ENCODE peak calls at places on chromosomes 16 and 17, in five cellular contexts. Q, T, G, V and H are unnamed samples.

GRCh38 chr17:40903129-40903847 is 18.2 kb upstream of the KRT20 start:
- DNase-seq in Q (no peak), T (no peak), G (no peak), V (peak), H (no peak)

GRCh38 chr16:29146266-29146665 is 161.4 kb downstream of the LAT start:
- DNase-seq in Q (no peak), T (no peak), G (no peak), V (no peak), H (no peak)

GRCh38 chr17:81429353-81429774 is 34.1 kb downstream of the BAHCC1 start:
- DNase-seq in Q (peak), T (peak), G (no peak), V (peak), H (peak)

GRCh38 chr17:1646199-1646875 is 805 bp upstream of the SCARF1 start:
- DNase-seq in Q (no peak), T (no peak), G (no peak), V (no peak), H (no peak)

GRCh38 chr16:81319221-81319912 is 4.6 kb downstream of the GAN start:
- DNase-seq in Q (no peak), T (no peak), G (no peak), V (peak), H (no peak)

GRCh38 chr17:29376667-29377268 is 13.4 kb upstream of the TAOK1 start:
- DNase-seq in Q (no peak), T (peak), G (no peak), V (peak), H (peak)

GRCh38 chr16:86926146-86926545 is 347.8 kb downstream of the FOXL1 start:
- DNase-seq in Q (no peak), T (no peak), G (no peak), V (no peak), H (no peak)

GRCh38 chr17:55520402-55520801 is 9.2 kb upstream of the SMIM36 start:
- DNase-seq in Q (no peak), T (no peak), G (no peak), V (no peak), H (no peak)

GRCh38 chr16:89811321-89811720 is 5.1 kb downstream of the FANCA start:
- DNase-seq in Q (no peak), T (no peak), G (no peak), V (no peak), H (no peak)

GRCh38 chr17:73470369-73470768 is 158.6 kb upstream of the CDC42EP4 start:
- DNase-seq in Q (no peak), T (no peak), G (no peak), V (no peak), H (no peak)

GRCh38 chr17:59108400-59109102 is 1.9 kb upstream of the TRIM37 start:
- DNase-seq in Q (no peak), T (no peak), G (no peak), V (no peak), H (no peak)

GRCh38 chr17:7215652-7216139 is 3.9 kb downstream of the DLG4 start:
- DNase-seq in Q (no peak), T (peak), G (no peak), V (peak), H (no peak)

GRCh38 chr17:76528156-76528527 is 9.4 kb downstream of the CYGB start:
- DNase-seq in Q (no peak), T (no peak), G (no peak), V (no peak), H (peak)

GRCh38 chr16:66050991-66051390 is 315.5 kb upstream of the CDH5 start:
- DNase-seq in Q (no peak), T (no peak), G (no peak), V (no peak), H (no peak)

GRCh38 chr16:27742333-27742732 is 192.4 kb downstream of the KATNIP start:
- DNase-seq in Q (no peak), T (no peak), G (no peak), V (no peak), H (no peak)

GRCh38 chr16:938136-938535 is 32.6 kb downstream of the LMF1 start:
- DNase-seq in Q (no peak), T (no peak), G (no peak), V (no peak), H (no peak)

GRCh38 chr17:77286641-77287431 is 146.1 kb downstream of the SEC14L1 start:
- DNase-seq in Q (no peak), T (peak), G (no peak), V (peak), H (peak)

GRCh38 chr17:12256380-12256995 is 235.8 kb downstream of the MAP2K4 start:
- DNase-seq in Q (peak), T (peak), G (peak), V (peak), H (peak)

GRCh38 chr16:87921236-87921773 is 15.0 kb downstream of the CA5A start:
- DNase-seq in Q (no peak), T (peak), G (no peak), V (no peak), H (peak)

GRCh38 chr17:10262451-10262850 is 64.0 kb upstream of the GAS7 start:
- DNase-seq in Q (no peak), T (no peak), G (no peak), V (no peak), H (no peak)

GRCh38 chr17:65219124-65219523 is 82.0 kb downstream of the RGS9 start:
- DNase-seq in Q (no peak), T (no peak), G (no peak), V (no peak), H (no peak)

GRCh38 chr16:29922326-29922725 is 3.7 kb downstream of the KCTD13 start:
- DNase-seq in Q (no peak), T (no peak), G (no peak), V (no peak), H (no peak)

GRCh38 chr16:4048481-4048880 is 67.8 kb downstream of the ADCY9 start:
- DNase-seq in Q (no peak), T (no peak), G (no peak), V (no peak), H (no peak)

GRCh38 chr17:78653382-78653781 is 76.2 kb upstream of the DNAH17 start:
- DNase-seq in Q (no peak), T (no peak), G (no peak), V (peak), H (no peak)

GRCh38 chr17:17551361-17551760 is 40.1 kb downstream of the PEMT start:
- DNase-seq in Q (no peak), T (no peak), G (no peak), V (no peak), H (no peak)

GRCh38 chr17:78176548-78177025 is 8.2 kb downstream of the SYNGR2 start:
- DNase-seq in Q (peak), T (no peak), G (peak), V (peak), H (peak)

GRCh38 chr17:27888072-27888471 is 5.1 kb downstream of the LYRM9 start:
- DNase-seq in Q (no peak), T (no peak), G (no peak), V (no peak), H (no peak)

GRCh38 chr17:48733632-48734327 is 5.2 kb upstream of the HOXB13 start:
- DNase-seq in Q (no peak), T (no peak), G (no peak), V (no peak), H (no peak)

GRCh38 chr16:3175157-3176153 is 12.5 kb upstream of the OR1F1 start:
- DNase-seq in Q (no peak), T (peak), G (no peak), V (peak), H (peak)

GRCh38 chr16:20300312-20301097 is 26.8 kb downstream of the GP2 start:
- DNase-seq in Q (peak), T (peak), G (peak), V (peak), H (peak)

GRCh38 chr17:40349477-40350409 is 14.8 kb downstream of the GJD3 start:
- DNase-seq in Q (no peak), T (no peak), G (no peak), V (no peak), H (no peak)

GRCh38 chr16:74740795-74741304 is 33.8 kb downstream of the FA2H start:
- DNase-seq in Q (no peak), T (peak), G (no peak), V (peak), H (peak)

GRCh38 chr16:726438-727290 is at the start of the genes CCDC78 and HAGHL:
- DNase-seq in Q (peak), T (peak), G (peak), V (peak), H (peak)

GRCh38 chr17:12665263-12666210 is at the start of gene MYOCD:
- DNase-seq in Q (no peak), T (no peak), G (no peak), V (no peak), H (no peak)

GRCh38 chr16:89150981-89151380 is 20.6 kb upstream of the CDH15 start:
- DNase-seq in Q (no peak), T (no peak), G (no peak), V (no peak), H (no peak)

GRCh38 chr16:11796227-11797165 is 562 bp downstream of the ZC3H7A start:
- DNase-seq in Q (peak), T (peak), G (peak), V (peak), H (no peak)

GRCh38 chr16:12215302-12216105 is 239.0 kb downstream of the SNX29 start:
- DNase-seq in Q (no peak), T (no peak), G (no peak), V (no peak), H (no peak)

GRCh38 chr17:49687878-49688491 is 10.1 kb upstream of the SPOP start:
- DNase-seq in Q (no peak), T (no peak), G (peak), V (peak), H (no peak)